ENCODE peak calls at places on chromosomes 13 and 19, in five cellular contexts. Z is stimulated activated CD4-positive, alpha-beta T cell treated with anti-CD3 and anti-CD28 coated beads, Interleukin-1b, Interleukin-23, amount 100 ng/mL, for 24 hours; I is hypothalamus; H is NCI-H510A treated with DMSO at 0.1 percent for 48 hours; S is epithelial cell of esophagus. D is an unnamed sample.

GRCh38 chr19:5395996-5396939 is 55.7 kb upstream of the PTPRS start:
- DNase-seq in S (no peak), I (no peak), H (no peak), Z (no peak), D (no peak)

GRCh38 chr19:14576363-14576762 is 4.5 kb upstream of the NDUFB7 start:
- DNase-seq in S (no peak), Z (no peak), I (no peak), H (no peak), D (no peak)

GRCh38 chr19:1219786-1220451 is 14.3 kb downstream of the STK11 start:
- DNase-seq in S (no peak), I (no peak), Z (no peak), H (no peak), D (no peak)

GRCh38 chr19:407501-408440 is 1.2 kb downstream of the C2CD4C start:
- DNase-seq in S (no peak), H (no peak), Z (no peak), I (no peak), D (no peak)

GRCh38 chr13:38582133-38582532 is 104.7 kb upstream of the FREM2 start:
- DNase-seq in H (peak; percentile 26), I (no peak), Z (no peak), S (peak; percentile 49), D (peak; percentile 56)

GRCh38 chr19:19539738-19540703 is 2.0 kb downstream of the CILP2 start:
- DNase-seq in I (no peak), H (no peak), Z (peak; percentile 51), S (peak; percentile 89), D (peak; percentile 44)

GRCh38 chr19:33375760-33376159 is 2.3 kb downstream of the CEBPG start:
- DNase-seq in H (no peak), S (peak; percentile 38), Z (no peak), I (no peak), D (no peak)

GRCh38 chr13:25668345-25668744 is 296.6 kb downstream of the ATP8A2 start:
- DNase-seq in H (no peak), Z (no peak), S (no peak), I (no peak), D (no peak)

D was measured in dermis blood vessel endothelial cell.